ENCODE peak calls at places on chromosome 13, in nine cellular contexts. I, P, Z, C, T, L, N, G and H are unnamed samples.

GRCh38 chr13:107203146-107203847 is 635.4 kb upstream of the ARGLU1 start:
- DNase-seq in I (peak), Z (no peak), L (no peak), C (no peak), P (peak), T (peak), G (peak), N (no peak), H (peak)

GRCh38 chr13:20442798-20443381 is 82.8 kb downstream of the CRYL1 start:
- DNase-seq in T (no peak), N (no peak), Z (no peak), G (no peak), C (no peak), I (no peak), P (no peak), L (no peak), H (no peak)

GRCh38 chr13:34250151-34250550 is 432.2 kb downstream of the RFC3 start:
- DNase-seq in C (no peak), L (no peak), P (no peak), N (no peak), T (no peak), Z (no peak), G (no peak), I (no peak), H (no peak)

GRCh38 chr13:20362642-20363041 is 130.5 kb upstream of the GJB6 start:
- DNase-seq in C (no peak), T (no peak), N (no peak), P (no peak), Z (no peak), I (no peak), L (no peak), G (no peak), H (no peak)

GRCh38 chr13:35996360-35996759 is 134.8 kb downstream of the DCLK1 start:
- DNase-seq in T (no peak), L (no peak), N (no peak), G (no peak), P (no peak), Z (no peak), I (no peak), C (no peak), H (no peak)

GRCh38 chr13:74187564-74187963 is 53.4 kb upstream of the KLF12 start:
- DNase-seq in N (no peak), C (no peak), T (no peak), L (no peak), I (peak), Z (peak), P (no peak), G (no peak), H (no peak)

GRCh38 chr13:59356607-59357006 is 807.1 kb downstream of the DIAPH3 start:
- DNase-seq in N (no peak), P (no peak), T (no peak), I (no peak), G (no peak), L (no peak), Z (peak), C (no peak), H (no peak)

GRCh38 chr13:102295316-102296048 is 106.4 kb downstream of the FGF14 start:
- DNase-seq in P (no peak), C (no peak), Z (no peak), N (no peak), T (no peak), L (no peak), I (no peak), G (no peak), H (no peak)

GRCh38 chr13:80084086-80084676 is 256.7 kb downstream of the SPRY2 start:
- DNase-seq in L (no peak), I (peak), N (no peak), T (no peak), Z (peak), G (no peak), C (no peak), P (peak), H (no peak)

GRCh38 chr13:47679391-47679790 is 321.7 kb downstream of the SUCLA2 start:
- DNase-seq in L (no peak), I (no peak), C (no peak), G (no peak), Z (peak), P (no peak), N (no peak), T (no peak), H (no peak)

GRCh38 chr13:64158910-64159309 is 2743.3 kb upstream of the PCDH20 start:
- DNase-seq in Z (peak), I (no peak), L (no peak), P (no peak), T (no peak), G (no peak), N (no peak), C (no peak), H (no peak)